ENCODE peak calls at places on chromosomes 2 and 18, in four cellular contexts. X, J, L and M are unnamed samples.

GRCh38 chr18:10916865-10917264 is 232.5 kb downstream of the PIEZO2 start:
- DNase-seq in X (no peak), J (no peak), L (no peak), M (no peak)

GRCh38 chr2:215619989-215620388 is 184.1 kb upstream of the FN1 start:
- DNase-seq in X (no peak), J (no peak), L (peak; percentile 86), M (no peak)

GRCh38 chr2:126886201-126886905 is 12.3 kb upstream of the TEX51 start:
- DNase-seq in X (peak; percentile 22), J (peak; percentile 91), L (peak; percentile 73), M (peak; percentile 96)

GRCh38 chr2:32289165-32290054 is 11.7 kb downstream of the YIPF4 start:
- DNase-seq in X (peak; percentile 86), J (no peak), L (peak; percentile 23), M (no peak)

GRCh38 chr2:9811679-9812511 is 31.4 kb upstream of the TAF1B start:
- DNase-seq in X (no peak), J (no peak), L (no peak), M (no peak)

GRCh38 chr2:72949045-72949444 is 31.7 kb downstream of the EMX1 start:
- DNase-seq in X (no peak), J (no peak), L (no peak), M (no peak)

GRCh38 chr18:13580351-13580750 is 146.0 kb downstream of the FAM210A start:
- DNase-seq in X (no peak), J (no peak), L (no peak), M (peak; percentile 44)

GRCh38 chr2:235510305-235510704 is 16.5 kb downstream of the AGAP1 start:
- DNase-seq in X (no peak), J (no peak), L (no peak), M (no peak)

GRCh38 chr2:101265893-101266499 is 13.3 kb downstream of the CNOT11 start:
- DNase-seq in X (no peak), J (no peak), L (no peak), M (peak; percentile 78)

GRCh38 chr2:4618141-4618540 is 914.8 kb downstream of the DCDC2C start:
- DNase-seq in X (no peak), J (no peak), L (no peak), M (no peak)

GRCh38 chr2:50335852-50336251 is 696.1 kb downstream of the NRXN1 start:
- DNase-seq in X (no peak), J (peak; percentile 8), L (no peak), M (no peak)

GRCh38 chr2:50328680-50329079 is 703.3 kb downstream of the NRXN1 start:
- DNase-seq in X (no peak), J (no peak), L (no peak), M (no peak)

GRCh38 chr2:50335433-50335832 is 696.5 kb downstream of the NRXN1 start:
- DNase-seq in X (no peak), J (peak; percentile 10), L (no peak), M (no peak)

GRCh38 chr2:50333501-50334228 is 698.3 kb downstream of the NRXN1 start:
- DNase-seq in X (no peak), J (no peak), L (no peak), M (no peak)
- H3K27ac ChIP-seq in X (no peak overlapping the region), J (no peak overlapping the region), L (no peak overlapping the region), M (no peak overlapping the region)

GRCh38 chr18:55353806-55354205 is 234.2 kb downstream of the TCF4 start:
- DNase-seq in X (no peak), J (no peak), L (no peak), M (no peak)

GRCh38 chr18:55354795-55355194 is 233.2 kb downstream of the TCF4 start:
- DNase-seq in X (peak; percentile 66), J (no peak), L (no peak), M (no peak)

GRCh38 chr18:55351980-55352714 is 235.8 kb downstream of the TCF4 start:
- DNase-seq in X (peak; percentile 16), J (peak; percentile 70), L (no peak), M (no peak)

GRCh38 chr18:55355220-55355619 is 232.8 kb downstream of the TCF4 start:
- DNase-seq in X (no peak), J (no peak), L (no peak), M (no peak)

DNA sequence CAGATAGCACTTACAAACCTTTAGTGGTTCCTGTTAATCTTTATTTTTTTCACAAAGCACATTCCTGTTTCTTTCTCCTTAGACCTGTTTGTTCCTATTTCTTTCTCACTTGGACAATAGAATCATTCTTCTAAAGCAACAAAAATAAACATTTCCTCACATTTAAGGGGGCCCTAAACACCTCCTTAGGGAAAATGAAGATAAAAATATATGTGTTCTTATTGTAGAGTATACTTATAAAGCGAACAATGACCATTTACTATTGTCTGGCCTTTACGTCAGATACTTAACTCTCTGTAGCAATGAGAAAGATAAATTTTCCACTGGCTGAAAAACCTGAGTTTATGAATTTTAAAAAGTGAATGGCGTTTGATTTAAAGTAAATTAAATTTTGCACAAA is 234.6 kb downstream of the TCF4 start:
- DNase-seq in X (no peak), J (no peak), L (no peak), M (no peak)
- H3K9ac ChIP-seq in X (no peak overlapping the region), J (no peak overlapping the region), L (no peak overlapping the region), M (no peak overlapping the region)

GRCh38 chr2:85409719-85410583 is at the start of gene CAPG:
- DNase-seq in X (no peak), J (no peak), L (peak; percentile 86), M (peak; percentile 77)

GRCh38 chr2:85410584-85411404 is 628 bp upstream of the CAPG start:
- DNase-seq in X (no peak), J (no peak), L (no peak), M (no peak)

GRCh38 chr2:85414761-85415498 is 3.6 kb upstream of the SH2D6 start:
- DNase-seq in X (no peak), J (no peak), L (peak; percentile 86), M (no peak)

GRCh38 chr2:85411405-85411748 is 1.2 kb upstream of the CAPG start:
- DNase-seq in X (no peak), J (no peak), L (no peak), M (no peak)

GRCh38 chr2:85413592-85414421 is 3.6 kb upstream of the CAPG start:
- DNase-seq in X (peak; percentile 46), J (peak; percentile 69), L (peak; percentile 77), M (peak; percentile 80)
- TF ChIP-seq CTCF in X (peak; percentile 1), J (no peak), L (no peak), M (peak; percentile 37)

GRCh38 chr2:162340822-162341221 is 3.1 kb upstream of the GCA start:
- DNase-seq in X (no peak), J (no peak), L (no peak), M (no peak)

GRCh38 chr2:162343492-162343823 is 474 bp upstream of the GCA start:
- DNase-seq in X (no peak), J (no peak), L (no peak), M (no peak)

GRCh38 chr2:162343824-162344616 is at the start of gene GCA:
- DNase-seq in X (peak; percentile 89), J (peak; percentile 97), L (peak; percentile 51), M (peak; percentile 99)

GRCh38 chr2:162342841-162343240 is 1.1 kb upstream of the GCA start:
- DNase-seq in X (no peak), J (no peak), L (no peak), M (no peak)

DNA sequence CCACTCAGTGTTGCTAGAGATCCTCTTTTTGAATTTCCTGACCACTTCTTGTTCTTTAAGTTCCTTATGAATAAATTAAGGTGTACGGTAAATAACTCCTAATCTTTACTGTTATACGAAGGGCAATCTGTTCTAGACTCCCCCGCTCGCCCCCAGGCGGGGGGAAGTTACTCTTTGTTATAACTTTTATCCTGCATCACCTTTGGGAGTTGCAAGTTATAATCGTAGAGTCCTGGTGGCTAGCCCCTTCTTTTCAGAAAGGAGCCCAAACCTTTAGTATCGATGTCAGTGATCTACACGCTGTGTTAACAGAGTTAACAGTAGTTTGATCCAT is 652 bp downstream of the GCA start:
- DNase-seq in X (no peak), J (no peak), L (no peak), M (no peak)
- H3K27ac ChIP-seq in X (no peak overlapping the region), J (no peak overlapping the region), L (no peak overlapping the region), M (no peak overlapping the region)

DNA sequence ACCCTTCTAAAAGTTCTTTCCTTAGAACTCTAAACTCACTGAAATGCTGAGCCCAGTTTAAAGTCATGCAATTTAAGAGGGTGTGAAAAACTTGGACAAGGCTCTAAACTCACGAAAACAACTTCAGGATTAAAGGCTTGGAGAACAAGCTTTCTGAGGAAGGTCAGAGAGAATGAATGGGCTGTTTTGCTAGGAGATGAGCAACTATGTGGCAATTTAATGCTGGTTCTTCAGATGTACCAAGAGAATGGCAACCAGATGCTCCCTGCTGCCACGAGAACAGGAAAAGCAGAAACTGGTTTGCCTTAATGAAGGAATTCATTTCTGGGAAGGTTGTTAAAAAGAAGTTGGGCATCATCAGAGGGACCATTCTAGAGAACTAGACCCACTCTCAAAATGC is 77.8 kb upstream of the PMAIP1 start:
- DNase-seq in X (peak; percentile 49), J (no peak), L (no peak), M (no peak)
- H3K9ac ChIP-seq in X (peak overlapping the region; percentile 50), J (no peak overlapping the region), L (no peak overlapping the region), M (no peak overlapping the region)

GRCh38 chr18:39162013-39162412 is 1596.4 kb upstream of the CELF4 start:
- DNase-seq in X (no peak), J (no peak), L (no peak), M (peak; percentile 53)
- TF ChIP-seq CTCF in X (no peak), J (no peak), L (no peak), M (peak; percentile 39)